ENCODE peak calls at places on chromosome 4, in seven cellular contexts. One of them, this sample, is unnamed.

GRCh38 chr4:10619855-10620254 is 64.7 kb downstream of the CLNK start:
- DNase-seq in A549: no peak
- DNase-seq in stromal cell of bone marrow: no peak
- DNase-seq in activated T-cell treated with anti-CD3 and anti-CD28 coated beads, Interleukin-2, amount 50 U/mL, for 24 hours: no peak
- DNase-seq in stimulated activated CD4-positive, alpha-beta T cell treated with anti-CD3 and anti-CD28 coated beads, Interleukin-1b, Interleukin-23, amount 100 ng/mL, for 48 hours: no peak
- DNase-seq in Right ventricle myocardium superior: no peak
- DNase-seq in non-pigmented ciliary epithelial cell: no peak
- DNase-seq in this sample: no peak

GRCh38 chr4:54225671-54226398 is 3.3 kb upstream of the PDGFRA start:
- DNase-seq in A549: no peak
- DNase-seq in stromal cell of bone marrow: no peak
- DNase-seq in activated T-cell treated with anti-CD3 and anti-CD28 coated beads, Interleukin-2, amount 50 U/mL, for 24 hours: peak; percentile 34
- DNase-seq in stimulated activated CD4-positive, alpha-beta T cell treated with anti-CD3 and anti-CD28 coated beads, Interleukin-1b, Interleukin-23, amount 100 ng/mL, for 48 hours: no peak
- DNase-seq in Right ventricle myocardium superior: peak; percentile 54
- DNase-seq in non-pigmented ciliary epithelial cell: no peak
- DNase-seq in this sample: no peak

GRCh38 chr4:109191216-109191615 is 111.2 kb downstream of the COL25A1 start:
- DNase-seq in A549: no peak
- DNase-seq in stromal cell of bone marrow: no peak
- DNase-seq in activated T-cell treated with anti-CD3 and anti-CD28 coated beads, Interleukin-2, amount 50 U/mL, for 24 hours: no peak
- DNase-seq in stimulated activated CD4-positive, alpha-beta T cell treated with anti-CD3 and anti-CD28 coated beads, Interleukin-1b, Interleukin-23, amount 100 ng/mL, for 48 hours: no peak
- DNase-seq in Right ventricle myocardium superior: no peak
- DNase-seq in non-pigmented ciliary epithelial cell: no peak
- DNase-seq in this sample: no peak

GRCh38 chr4:47913858-47914218 is 545 bp downstream of the NFXL1 start:
- DNase-seq in A549: peak; percentile 6
- DNase-seq in stromal cell of bone marrow: no peak
- DNase-seq in activated T-cell treated with anti-CD3 and anti-CD28 coated beads, Interleukin-2, amount 50 U/mL, for 24 hours: peak; percentile 70
- DNase-seq in stimulated activated CD4-positive, alpha-beta T cell treated with anti-CD3 and anti-CD28 coated beads, Interleukin-1b, Interleukin-23, amount 100 ng/mL, for 48 hours: peak; percentile 18
- DNase-seq in Right ventricle myocardium superior: peak; percentile 63
- DNase-seq in non-pigmented ciliary epithelial cell: no peak
- DNase-seq in this sample: no peak

GRCh38 chr4:25030283-25031076 is at the start of gene LGI2:
- DNase-seq in A549: no peak
- DNase-seq in stromal cell of bone marrow: no peak
- DNase-seq in activated T-cell treated with anti-CD3 and anti-CD28 coated beads, Interleukin-2, amount 50 U/mL, for 24 hours: no peak
- DNase-seq in stimulated activated CD4-positive, alpha-beta T cell treated with anti-CD3 and anti-CD28 coated beads, Interleukin-1b, Interleukin-23, amount 100 ng/mL, for 48 hours: no peak
- DNase-seq in Right ventricle myocardium superior: peak; percentile 68
- DNase-seq in non-pigmented ciliary epithelial cell: no peak
- DNase-seq in this sample: no peak

GRCh38 chr4:25908491-25908901 is 5.5 kb upstream of the SMIM20 start:
- DNase-seq in A549: peak; percentile 54
- DNase-seq in stromal cell of bone marrow: peak; percentile 94
- DNase-seq in activated T-cell treated with anti-CD3 and anti-CD28 coated beads, Interleukin-2, amount 50 U/mL, for 24 hours: no peak
- DNase-seq in stimulated activated CD4-positive, alpha-beta T cell treated with anti-CD3 and anti-CD28 coated beads, Interleukin-1b, Interleukin-23, amount 100 ng/mL, for 48 hours: no peak
- DNase-seq in Right ventricle myocardium superior: no peak
- DNase-seq in non-pigmented ciliary epithelial cell: peak; percentile 93
- DNase-seq in this sample: no peak

GRCh38 chr4:102483120-102483519 is 18.0 kb upstream of the NFKB1 start:
- DNase-seq in A549: no peak
- DNase-seq in stromal cell of bone marrow: no peak
- DNase-seq in activated T-cell treated with anti-CD3 and anti-CD28 coated beads, Interleukin-2, amount 50 U/mL, for 24 hours: no peak
- DNase-seq in stimulated activated CD4-positive, alpha-beta T cell treated with anti-CD3 and anti-CD28 coated beads, Interleukin-1b, Interleukin-23, amount 100 ng/mL, for 48 hours: no peak
- DNase-seq in Right ventricle myocardium superior: no peak
- DNase-seq in non-pigmented ciliary epithelial cell: no peak
- DNase-seq in this sample: no peak

GRCh38 chr4:141540643-141541042 is 95.7 kb upstream of the IL15 start:
- DNase-seq in A549: no peak
- DNase-seq in stromal cell of bone marrow: peak; percentile 28
- DNase-seq in activated T-cell treated with anti-CD3 and anti-CD28 coated beads, Interleukin-2, amount 50 U/mL, for 24 hours: no peak
- DNase-seq in stimulated activated CD4-positive, alpha-beta T cell treated with anti-CD3 and anti-CD28 coated beads, Interleukin-1b, Interleukin-23, amount 100 ng/mL, for 48 hours: no peak
- DNase-seq in Right ventricle myocardium superior: no peak
- DNase-seq in non-pigmented ciliary epithelial cell: peak; percentile 65
- DNase-seq in this sample: no peak

GRCh38 chr4:123497328-123497727 is 100.7 kb downstream of the SPRY1 start:
- DNase-seq in A549: no peak
- DNase-seq in stromal cell of bone marrow: no peak
- DNase-seq in activated T-cell treated with anti-CD3 and anti-CD28 coated beads, Interleukin-2, amount 50 U/mL, for 24 hours: no peak
- DNase-seq in stimulated activated CD4-positive, alpha-beta T cell treated with anti-CD3 and anti-CD28 coated beads, Interleukin-1b, Interleukin-23, amount 100 ng/mL, for 48 hours: no peak
- DNase-seq in Right ventricle myocardium superior: no peak
- DNase-seq in non-pigmented ciliary epithelial cell: no peak
- DNase-seq in this sample: no peak

GRCh38 chr4:73103799-73104503 is 34.4 kb upstream of the COX18 start:
- DNase-seq in A549: no peak
- DNase-seq in stromal cell of bone marrow: no peak
- DNase-seq in activated T-cell treated with anti-CD3 and anti-CD28 coated beads, Interleukin-2, amount 50 U/mL, for 24 hours: no peak
- DNase-seq in stimulated activated CD4-positive, alpha-beta T cell treated with anti-CD3 and anti-CD28 coated beads, Interleukin-1b, Interleukin-23, amount 100 ng/mL, for 48 hours: no peak
- DNase-seq in Right ventricle myocardium superior: no peak
- DNase-seq in non-pigmented ciliary epithelial cell: no peak
- DNase-seq in this sample: no peak

GRCh38 chr4:38034986-38035882 is 75.0 kb downstream of the PTTG2 start:
- DNase-seq in A549: peak; percentile 35
- DNase-seq in stromal cell of bone marrow: peak; percentile 51
- DNase-seq in activated T-cell treated with anti-CD3 and anti-CD28 coated beads, Interleukin-2, amount 50 U/mL, for 24 hours: no peak
- DNase-seq in stimulated activated CD4-positive, alpha-beta T cell treated with anti-CD3 and anti-CD28 coated beads, Interleukin-1b, Interleukin-23, amount 100 ng/mL, for 48 hours: no peak
- DNase-seq in Right ventricle myocardium superior: no peak
- DNase-seq in non-pigmented ciliary epithelial cell: no peak
- DNase-seq in this sample: peak; percentile 28

GRCh38 chr4:87849612-87850011 is 16.8 kb downstream of the MEPE start:
- DNase-seq in A549: no peak
- DNase-seq in stromal cell of bone marrow: no peak
- DNase-seq in activated T-cell treated with anti-CD3 and anti-CD28 coated beads, Interleukin-2, amount 50 U/mL, for 24 hours: no peak
- DNase-seq in stimulated activated CD4-positive, alpha-beta T cell treated with anti-CD3 and anti-CD28 coated beads, Interleukin-1b, Interleukin-23, amount 100 ng/mL, for 48 hours: no peak
- DNase-seq in Right ventricle myocardium superior: no peak
- DNase-seq in non-pigmented ciliary epithelial cell: no peak
- DNase-seq in this sample: no peak

GRCh38 chr4:135244605-135245146 is 1043.1 kb upstream of the PABPC4L start:
- DNase-seq in A549: no peak
- DNase-seq in stromal cell of bone marrow: no peak
- DNase-seq in activated T-cell treated with anti-CD3 and anti-CD28 coated beads, Interleukin-2, amount 50 U/mL, for 24 hours: no peak
- DNase-seq in stimulated activated CD4-positive, alpha-beta T cell treated with anti-CD3 and anti-CD28 coated beads, Interleukin-1b, Interleukin-23, amount 100 ng/mL, for 48 hours: no peak
- DNase-seq in Right ventricle myocardium superior: no peak
- DNase-seq in non-pigmented ciliary epithelial cell: no peak
- DNase-seq in this sample: no peak

GRCh38 chr4:89572224-89572858 is 264.6 kb downstream of the SNCA start:
- DNase-seq in A549: no peak
- DNase-seq in stromal cell of bone marrow: peak; percentile 19
- DNase-seq in activated T-cell treated with anti-CD3 and anti-CD28 coated beads, Interleukin-2, amount 50 U/mL, for 24 hours: no peak
- DNase-seq in stimulated activated CD4-positive, alpha-beta T cell treated with anti-CD3 and anti-CD28 coated beads, Interleukin-1b, Interleukin-23, amount 100 ng/mL, for 48 hours: no peak
- DNase-seq in Right ventricle myocardium superior: no peak
- DNase-seq in non-pigmented ciliary epithelial cell: no peak
- DNase-seq in this sample: no peak

GRCh38 chr4:152503606-152504290 is 32.1 kb downstream of the FBXW7 start:
- DNase-seq in A549: no peak
- DNase-seq in stromal cell of bone marrow: no peak
- DNase-seq in activated T-cell treated with anti-CD3 and anti-CD28 coated beads, Interleukin-2, amount 50 U/mL, for 24 hours: no peak
- DNase-seq in stimulated activated CD4-positive, alpha-beta T cell treated with anti-CD3 and anti-CD28 coated beads, Interleukin-1b, Interleukin-23, amount 100 ng/mL, for 48 hours: no peak
- DNase-seq in Right ventricle myocardium superior: no peak
- DNase-seq in non-pigmented ciliary epithelial cell: no peak
- DNase-seq in this sample: no peak

This sample was measured in T47D.